ENCODE peak calls at places on chromosomes 13 and 19, in four cellular contexts. One of them, this sample, is unnamed.

GRCh38 chr19:35284153-35285140 is 2.1 kb downstream of the HAMP start:
- DNase-seq in tibial artery: no peak
- DNase-seq in anterior cingulate cortex: no peak
- DNase-seq in NCI-H2081: no peak
- DNase-seq in this sample: no peak

GRCh38 chr13:72258340-72258981 is 391.5 kb upstream of the DACH1 start:
- DNase-seq in tibial artery: no peak
- DNase-seq in anterior cingulate cortex: no peak
- DNase-seq in NCI-H2081: no peak
- DNase-seq in this sample: no peak

GRCh38 chr13:112619730-112620639 is 32.0 kb upstream of the TUBGCP3 start:
- DNase-seq in tibial artery: no peak
- DNase-seq in NCI-H2081: peak
- DNase-seq in anterior cingulate cortex: no peak
- DNase-seq in this sample: no peak

GRCh38 chr19:34364830-34365462 is at the start of gene GPI:
- DNase-seq in NCI-H2081: peak
- DNase-seq in tibial artery: peak
- DNase-seq in anterior cingulate cortex: peak
- DNase-seq in this sample: no peak

GRCh38 chr13:94610475-94610874 is 8.8 kb downstream of the GPR180 start:
- DNase-seq in NCI-H2081: no peak
- DNase-seq in anterior cingulate cortex: no peak
- DNase-seq in tibial artery: no peak
- DNase-seq in this sample: no peak

GRCh38 chr13:97112451-97113152 is 109.5 kb upstream of the MBNL2 start:
- DNase-seq in anterior cingulate cortex: no peak
- DNase-seq in NCI-H2081: no peak
- DNase-seq in tibial artery: no peak
- DNase-seq in this sample: no peak

GRCh38 chr13:48492123-48493075 is 40.5 kb downstream of the RCBTB2 start:
- DNase-seq in anterior cingulate cortex: peak
- DNase-seq in tibial artery: peak
- DNase-seq in NCI-H2081: no peak
- DNase-seq in this sample: peak

GRCh38 chr13:105410602-105411001 is 1124.9 kb downstream of the EFNB2 start:
- DNase-seq in tibial artery: peak
- DNase-seq in NCI-H2081: no peak
- DNase-seq in anterior cingulate cortex: peak
- DNase-seq in this sample: no peak

GRCh38 chr19:50793558-50794065 is 3.4 kb downstream of the ACP4 start:
- DNase-seq in anterior cingulate cortex: no peak
- DNase-seq in tibial artery: no peak
- DNase-seq in NCI-H2081: no peak
- DNase-seq in this sample: no peak

GRCh38 chr13:109145631-109146030 is 516.2 kb downstream of the MYO16 start:
- DNase-seq in anterior cingulate cortex: no peak
- DNase-seq in NCI-H2081: peak
- DNase-seq in tibial artery: no peak
- DNase-seq in this sample: no peak

GRCh38 chr13:33092422-33092987 is 76.3 kb downstream of the KL start:
- DNase-seq in tibial artery: no peak
- DNase-seq in anterior cingulate cortex: no peak
- DNase-seq in NCI-H2081: no peak
- DNase-seq in this sample: no peak

GRCh38 chr13:28321751-28322150 is 173.2 kb downstream of the FLT1 start:
- DNase-seq in NCI-H2081: no peak
- DNase-seq in anterior cingulate cortex: no peak
- DNase-seq in tibial artery: no peak
- DNase-seq in this sample: no peak

GRCh38 chr19:13993554-13994308 is 12.4 kb downstream of the RFX1 start:
- DNase-seq in tibial artery: no peak
- DNase-seq in anterior cingulate cortex: no peak
- DNase-seq in NCI-H2081: no peak
- DNase-seq in this sample: no peak

GRCh38 chr13:111877906-111878305 is 189.0 kb upstream of the SOX1 start:
- DNase-seq in tibial artery: no peak
- DNase-seq in NCI-H2081: no peak
- DNase-seq in anterior cingulate cortex: no peak
- DNase-seq in this sample: no peak

GRCh38 chr19:41753936-41754529 is 1.3 kb upstream of the CEACAM6 start:
- DNase-seq in tibial artery: peak
- DNase-seq in NCI-H2081: peak
- DNase-seq in anterior cingulate cortex: no peak
- DNase-seq in this sample: no peak

GRCh38 chr19:18795540-18795939 is 4.4 kb upstream of the COMP start:
- DNase-seq in NCI-H2081: no peak
- DNase-seq in anterior cingulate cortex: peak
- DNase-seq in tibial artery: no peak
- DNase-seq in this sample: no peak

GRCh38 chr19:34430738-34431625 is 2.8 kb downstream of the UBA2 start:
- DNase-seq in tibial artery: no peak
- DNase-seq in NCI-H2081: peak
- DNase-seq in anterior cingulate cortex: no peak
- DNase-seq in this sample: no peak

GRCh38 chr19:40632311-40633036 is 31.3 kb downstream of the LTBP4 start:
- DNase-seq in tibial artery: no peak
- DNase-seq in anterior cingulate cortex: no peak
- DNase-seq in NCI-H2081: no peak
- DNase-seq in this sample: no peak

GRCh38 chr19:662207-662961 is 630 bp downstream of the RNF126 start:
- DNase-seq in tibial artery: no peak
- DNase-seq in NCI-H2081: peak
- DNase-seq in anterior cingulate cortex: no peak
- DNase-seq in this sample: no peak

GRCh38 chr19:46142294-46142693 is 5.7 kb upstream of the IGFL2 start:
- DNase-seq in NCI-H2081: no peak
- DNase-seq in anterior cingulate cortex: no peak
- DNase-seq in tibial artery: no peak
- DNase-seq in this sample: no peak

GRCh38 chr13:26961890-26962615 is 201.5 kb upstream of the GPR12 start:
- DNase-seq in anterior cingulate cortex: no peak
- DNase-seq in NCI-H2081: no peak
- DNase-seq in tibial artery: no peak
- DNase-seq in this sample: no peak

GRCh38 chr13:90591927-90592268 is 755.6 kb upstream of the MIR17HG start:
- DNase-seq in NCI-H2081: no peak
- DNase-seq in anterior cingulate cortex: no peak
- DNase-seq in tibial artery: no peak
- DNase-seq in this sample: no peak

GRCh38 chr13:111249637-111250360 is 70.6 kb upstream of the TEX29 start:
- DNase-seq in anterior cingulate cortex: no peak
- DNase-seq in tibial artery: no peak
- DNase-seq in NCI-H2081: no peak
- DNase-seq in this sample: no peak